ENCODE peak calls at places on chromosomes 16 and 17, in four cellular contexts. Y, F, V and L are unnamed samples.
A peak's percentile ranks its signal among the peaks of the same experiment; 100 is the strongest.

GRCh38 chr16:89093602-89094251 is at the start of gene ACSF3:
- DNase-seq in F (no peak), V (peak; percentile 37), Y (peak; percentile 71), L (peak; percentile 40)

GRCh38 chr17:64384253-64385186 is 6.1 kb downstream of the PECAM1 start:
- DNase-seq in Y (no peak), F (no peak), V (peak; percentile 19), L (no peak)

GRCh38 chr16:11201498-11202259 is 54.3 kb downstream of the SOCS1 start:
- DNase-seq in F (peak; percentile 86), Y (no peak), V (peak; percentile 94), L (no peak)

GRCh38 chr16:14284930-14285541 is 213.9 kb downstream of the MRTFB start:
- DNase-seq in F (peak; percentile 72), Y (no peak), V (peak; percentile 79), L (no peak)

GRCh38 chr17:35809855-35810461 is 674 bp downstream of the TAF15 start:
- DNase-seq in V (no peak), Y (no peak), F (peak; percentile 44), L (no peak)

GRCh38 chr17:17151962-17152361 is 54.2 kb downstream of the PLD6 start:
- DNase-seq in Y (no peak), V (peak; percentile 93), F (no peak), L (no peak)

GRCh38 chr17:44655983-44656700 is at the start of gene MEIOC:
- DNase-seq in V (no peak), Y (peak; percentile 84), F (peak; percentile 98), L (peak; percentile 33)

GRCh38 chr17:34252138-34252889 is 2.8 kb upstream of the CCL2 start:
- DNase-seq in Y (no peak), V (peak; percentile 96), F (no peak), L (no peak)

GRCh38 chr16:14301150-14302030 is 230.3 kb downstream of the MRTFB start:
- DNase-seq in Y (no peak), V (peak; percentile 51), F (peak; percentile 32), L (no peak)

GRCh38 chr16:48556913-48557351 is 53.0 kb downstream of the N4BP1 start:
- DNase-seq in Y (no peak), V (peak; percentile 81), F (no peak), L (no peak)

GRCh38 chr16:86733526-86734254 is 155.3 kb downstream of the FOXL1 start:
- DNase-seq in Y (no peak), F (peak; percentile 90), V (no peak), L (no peak)

GRCh38 chr17:75430159-75430748 is 24.8 kb upstream of the GRB2 start:
- DNase-seq in F (peak; percentile 77), V (peak; percentile 35), Y (peak; percentile 47), L (peak; percentile 75)

GRCh38 chr17:68470959-68471358 is 13.7 kb upstream of the WIPI1 start:
- DNase-seq in Y (no peak), V (no peak), F (no peak), L (no peak)

GRCh38 chr17:81313776-81314409 is 18.8 kb upstream of the SLC38A10 start:
- DNase-seq in Y (no peak), F (no peak), V (no peak), L (no peak)

GRCh38 chr16:54207837-54208236 is 78.8 kb downstream of the IRX3 start:
- DNase-seq in Y (no peak), F (no peak), V (no peak), L (no peak)

GRCh38 chr17:83203472-83204221 is 124.2 kb downstream of the METRNL start:
- DNase-seq in V (no peak), F (no peak), Y (peak; percentile 28), L (no peak)

GRCh38 chr17:68319420-68320162 is 28.3 kb downstream of the ARSG start:
- DNase-seq in F (no peak), Y (no peak), V (no peak), L (no peak)

GRCh38 chr16:50114357-50115129 is 38.6 kb upstream of the TENT4B start:
- DNase-seq in V (no peak), Y (no peak), F (peak; percentile 30), L (no peak)

GRCh38 chr16:19478505-19478904 is 43.4 kb downstream of the GDE1 start:
- DNase-seq in Y (no peak), V (no peak), F (no peak), L (no peak)

GRCh38 chr17:4048218-4048617 is 84.0 kb upstream of the ATP2A3 start:
- DNase-seq in V (no peak), Y (no peak), F (no peak), L (no peak)

DNA sequence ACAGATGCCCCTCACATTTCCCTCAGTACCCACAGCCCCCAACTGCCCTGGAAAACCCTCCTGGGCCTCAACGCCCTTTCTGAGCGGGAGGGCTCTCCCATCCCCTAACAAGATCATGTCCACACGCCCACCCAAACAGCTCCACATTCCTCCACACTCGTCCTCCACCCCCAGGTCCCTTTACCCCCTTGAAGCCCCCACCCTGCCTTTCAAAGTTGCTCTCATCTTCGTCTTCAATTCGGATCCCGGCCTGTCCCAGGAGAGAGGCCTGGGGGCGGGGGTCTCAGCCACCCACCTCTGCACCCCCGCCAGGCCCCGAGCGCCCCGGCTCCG is 14.3 kb downstream of the HOXB4 start:
- DNase-seq in F (no peak), V (no peak), Y (no peak), L (no peak)
- H3K23ac ChIP-seq in F (no peak overlapping the region), V (no peak overlapping the region), Y (no peak overlapping the region), L (peak overlapping the region; percentile 69)

GRCh38 chr16:15829460-15829859 is 27.4 kb downstream of the MYH11 start:
- DNase-seq in Y (no peak), V (no peak), F (peak; percentile 34), L (no peak)
- H2BK15ac ChIP-seq in Y (no peak overlapping the region), V (no peak overlapping the region), F (no peak overlapping the region), L (no peak overlapping the region)

DNA sequence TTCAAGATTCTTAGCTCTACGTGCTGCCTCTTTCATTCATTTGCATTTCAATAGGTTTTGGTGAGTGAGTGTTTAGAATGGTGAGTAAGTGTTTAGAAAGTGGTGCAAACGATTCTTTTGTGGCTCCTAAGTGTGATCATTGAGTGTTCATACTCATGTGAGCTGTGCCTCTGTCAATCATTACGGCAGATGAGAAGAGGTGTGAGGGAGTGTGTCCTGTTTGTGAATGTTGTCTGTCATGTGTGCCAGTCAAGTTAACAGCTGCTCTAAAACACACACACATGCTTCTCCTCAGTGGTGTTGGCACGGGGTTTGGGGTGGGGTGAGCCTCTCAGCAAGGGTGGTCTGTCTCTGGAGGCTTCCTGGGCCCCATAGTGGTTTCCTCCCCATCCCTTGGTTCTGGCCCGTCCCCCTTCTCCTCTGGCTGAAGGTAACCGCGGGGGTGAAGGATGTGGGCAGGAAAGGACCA is 11.4 kb downstream of the MYL4 start:
- DNase-seq in Y (no peak), F (no peak), V (no peak), L (no peak)
- H3K23ac ChIP-seq in Y (no peak overlapping the region), F (no peak overlapping the region), V (no peak overlapping the region), L (no peak overlapping the region)

GRCh38 chr16:88014954-88015805 is 63.9 kb downstream of the BANP start:
- DNase-seq in F (no peak), V (no peak), Y (no peak), L (no peak)
- H2BK15ac ChIP-seq in F (no peak overlapping the region), V (no peak overlapping the region), Y (no peak overlapping the region), L (no peak overlapping the region)